ENCODE peak calls at places on chromosome 5, in six cellular contexts. R, D, K, B, X and A are unnamed samples. For H3K79me2, the result is how much of the 10 kb centered on the place peaks cover.

GRCh38 chr5:155772009-155772662 is 554.8 kb upstream of the SGCD start:
- DNase-seq in K (peak), X (peak), D (no peak), B (no peak), R (no peak), A (no peak)

GRCh38 chr5:132750471-132751230 is 3.4 kb downstream of the CCNI2 start:
- DNase-seq in R (no peak), K (no peak), X (no peak), B (no peak), D (no peak), A (no peak)

GRCh38 chr5:40191041-40191550 is 488.6 kb upstream of the PTGER4 start:
- DNase-seq in R (no peak), B (no peak), D (no peak), X (no peak), K (no peak), A (no peak)

GRCh38 chr5:180807654-180808414 is 5.2 kb upstream of the MGAT1 start:
- DNase-seq in D (no peak), R (no peak), K (no peak), B (no peak), X (no peak), A (no peak)

GRCh38 chr5:132873119-132873929 is at the start of gene LEAP2:
- DNase-seq in R (no peak), B (peak), X (no peak), K (no peak), D (peak), A (no peak)

GRCh38 chr5:22754155-22754554 is 99.0 kb downstream of the CDH12 start:
- DNase-seq in K (no peak), R (no peak), X (no peak), B (no peak), D (no peak), A (no peak)

GRCh38 chr5:128227984-128228383 is 144.4 kb downstream of the SLC12A2 start:
- DNase-seq in X (no peak), B (no peak), R (no peak), D (peak), K (no peak), A (no peak)

GRCh38 chr5:172743112-172743959 is 27.7 kb downstream of the DUSP1 start:
- DNase-seq in K (no peak), R (no peak), D (no peak), B (no peak), X (no peak), A (no peak)

GRCh38 chr5:72888595-72888994 is 67.2 kb upstream of the FCHO2 start:
- DNase-seq in R (no peak), K (no peak), D (no peak), X (no peak), B (no peak), A (no peak)
- H3K79me2 ChIP-seq in R (under half), K (under half), D (under half), X (under half), B (under half), A (under half)

GRCh38 chr5:138273834-138274188 is 610 bp downstream of the GFRA3 start:
- DNase-seq in R (no peak), K (no peak), X (no peak), B (no peak), D (no peak), A (no peak)
- H3K79me2 ChIP-seq in R (under half), K (under half), X (under half), B (under half), D (under half), A (under half)

GRCh38 chr5:143302344-143302743 is 101.1 kb downstream of the NR3C1 start:
- DNase-seq in B (no peak), K (no peak), X (no peak), R (no peak), D (peak), A (no peak)

DNA sequence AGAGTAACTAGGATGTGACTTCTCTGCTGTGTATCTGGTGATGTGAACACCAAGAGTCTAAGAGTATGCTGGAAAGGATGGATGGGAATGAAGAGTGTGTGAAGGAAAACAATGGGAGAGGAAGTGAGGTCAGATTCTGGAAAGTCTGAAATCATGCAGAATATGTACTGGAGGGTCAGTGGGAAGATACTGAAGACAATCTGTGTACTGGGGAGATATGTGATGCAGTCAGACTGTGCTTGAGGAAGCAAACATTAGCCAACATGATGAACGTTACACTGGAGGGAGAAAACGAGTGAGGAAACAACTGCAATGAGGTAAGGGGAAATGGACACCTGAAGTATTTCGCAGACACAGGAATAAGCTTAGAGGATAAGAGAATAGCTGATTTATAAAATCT is 105.7 kb downstream of the NR3C1 start:
- DNase-seq in R (no peak), X (no peak), B (no peak), K (no peak), D (no peak), A (no peak)
- H3K79me2 ChIP-seq in R (under half), X (under half), B (under half), K (under half), D (under half), A (under half)

GRCh38 chr5:131368866-131369265 is 105.0 kb downstream of the CDC42SE2 start:
- DNase-seq in B (no peak), K (no peak), X (no peak), R (no peak), D (no peak), A (no peak)

GRCh38 chr5:131364507-131365050 is 100.7 kb downstream of the CDC42SE2 start:
- DNase-seq in K (no peak), B (no peak), R (no peak), D (no peak), X (no peak), A (no peak)

GRCh38 chr5:131366428-131366827 is 102.6 kb downstream of the CDC42SE2 start:
- DNase-seq in D (no peak), R (no peak), K (no peak), B (no peak), X (no peak), A (no peak)

GRCh38 chr5:131363811-131364506 is 100.1 kb downstream of the CDC42SE2 start:
- DNase-seq in R (no peak), D (no peak), B (no peak), X (no peak), K (no peak), A (no peak)

GRCh38 chr5:131367219-131367860 is 103.5 kb downstream of the CDC42SE2 start:
- DNase-seq in B (no peak), R (no peak), D (no peak), X (no peak), K (no peak), A (no peak)
- H3K79me2 ChIP-seq in B (under half), R (under half), D (under half), X (under half), K (under half), A (under half)

DNA sequence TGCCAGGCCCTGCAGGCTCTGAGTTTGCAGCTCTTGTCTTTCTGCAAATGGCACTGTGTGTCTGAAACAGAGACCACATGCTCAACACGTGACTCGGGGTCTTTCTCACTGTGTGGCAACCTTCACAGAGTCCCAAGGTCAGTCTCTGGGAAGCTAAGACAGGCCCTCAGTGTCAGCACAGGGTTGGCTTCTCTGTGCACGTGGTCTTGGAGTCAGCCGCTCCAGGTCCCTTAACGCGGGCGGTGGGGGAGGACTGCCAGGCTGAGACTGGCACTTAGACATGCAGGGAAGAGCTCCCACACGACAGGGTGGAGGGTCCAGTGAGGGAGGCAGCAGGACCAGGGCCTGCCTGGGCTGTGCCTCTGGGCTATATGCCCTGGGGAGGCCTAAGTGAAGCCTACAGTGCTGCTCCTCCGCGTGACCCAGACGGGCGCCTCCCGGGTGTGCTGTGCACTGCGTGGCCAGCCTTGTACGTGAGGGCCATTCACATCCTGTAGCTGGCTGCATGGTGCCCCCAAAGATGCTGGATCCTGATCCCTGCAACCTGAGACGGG is 76.8 kb downstream of the ADAMTS2 start:
- DNase-seq in K (peak), B (no peak), R (no peak), X (no peak), D (no peak), A (no peak)
- H3K79me2 ChIP-seq in K (under half), B (under half), R (under half), X (under half), D (under half), A (under half)

GRCh38 chr5:83474170-83474796 is 2.7 kb downstream of the VCAN start:
- DNase-seq in X (peak), B (peak), K (peak), R (peak), D (peak), A (no peak)
- H3K79me2 ChIP-seq in X (under half), B (half or more), K (under half), R (under half), D (under half), A (under half)

GRCh38 chr5:34734321-34734720 is 78.2 kb downstream of the RAI14 start:
- DNase-seq in X (no peak), B (no peak), D (peak), R (no peak), K (no peak), A (no peak)
- H3K79me2 ChIP-seq in X (half or more), B (under half), D (half or more), R (half or more), K (under half), A (under half)

DNA sequence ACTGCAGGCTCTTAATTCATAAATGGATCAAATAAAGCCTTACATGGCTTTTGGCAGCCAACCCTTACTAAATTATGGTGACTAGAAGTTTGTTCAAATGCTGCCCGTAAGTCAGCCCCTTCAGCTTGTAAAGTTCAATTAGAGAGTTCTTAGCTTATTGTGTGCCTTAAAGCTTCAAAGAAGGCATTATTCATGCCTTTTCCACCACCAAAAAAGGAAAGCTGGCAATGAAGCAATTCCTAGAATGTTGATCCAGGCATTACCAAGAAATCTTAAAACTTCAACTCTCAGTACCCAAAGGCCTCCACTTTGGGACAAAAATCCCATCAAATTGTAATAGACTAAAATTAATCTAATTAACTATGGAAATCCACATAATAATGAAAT is 68.4 kb downstream of the ZNF608 start:
- DNase-seq in X (no peak), R (no peak), K (no peak), B (no peak), D (no peak), A (no peak)
- H3K79me2 ChIP-seq in X (half or more), R (under half), K (under half), B (half or more), D (under half), A (under half)

GRCh38 chr5:126937796-126938195 is 92.6 kb downstream of the MARCHF3 start:
- DNase-seq in K (no peak), R (no peak), D (no peak), B (no peak), X (no peak), A (no peak)
- H3K79me2 ChIP-seq in K (under half), R (under half), D (under half), B (under half), X (under half), A (under half)

GRCh38 chr5:158164648-158165047 is 305.7 kb upstream of the CLINT1 start:
- DNase-seq in D (no peak), R (no peak), B (no peak), K (no peak), X (no peak), A (no peak)

GRCh38 chr5:158162479-158162878 is 303.5 kb upstream of the CLINT1 start:
- DNase-seq in B (no peak), X (no peak), R (no peak), D (no peak), K (no peak), A (no peak)

GRCh38 chr5:158162026-158162425 is 303.1 kb upstream of the CLINT1 start:
- DNase-seq in D (no peak), B (no peak), R (no peak), X (no peak), K (no peak), A (no peak)

GRCh38 chr5:158165647-158166046 is 306.7 kb upstream of the CLINT1 start:
- DNase-seq in D (no peak), X (no peak), K (no peak), B (no peak), R (no peak), A (no peak)

GRCh38 chr5:158163836-158164572 is 305.1 kb upstream of the CLINT1 start:
- DNase-seq in K (no peak), X (no peak), B (no peak), D (no peak), R (no peak), A (no peak)
- H3K79me2 ChIP-seq in K (under half), X (under half), B (under half), D (under half), R (under half), A (under half)